ENCODE peak calls at places on chromosomes 2 and 18, in four cellular contexts. I is GM13976, Y is B cell, A is Calu3. R is an unnamed sample.

GRCh38 chr2:212005077-212005671 is 533.4 kb downstream of the ERBB4 start:
- DNase-seq in Y (no peak), I (peak), A (peak), R (no peak)

GRCh38 chr18:79483971-79484491 is 88.3 kb downstream of the NFATC1 start:
- DNase-seq in I (no peak), Y (peak), A (no peak), R (no peak)

GRCh38 chr2:131425191-131426021 is 50.5 kb upstream of the TUBA3D start:
- DNase-seq in Y (no peak), A (no peak), I (no peak), R (no peak)

GRCh38 chr18:63994783-63995399 is 25.0 kb downstream of the SERPINB8 start:
- DNase-seq in A (peak), I (peak), Y (peak), R (no peak)

GRCh38 chr2:238716585-238716984 is 131.3 kb upstream of the TWIST2 start:
- DNase-seq in I (no peak), Y (no peak), A (no peak), R (no peak)

GRCh38 chr2:71713581-71714580 is 260.5 kb downstream of the DYSF start:
- DNase-seq in Y (no peak), I (no peak), A (no peak), R (peak)

GRCh38 chr2:70190086-70190412 is 770 bp downstream of the C2orf42 start:
- DNase-seq in I (no peak), Y (peak), A (no peak), R (peak)

GRCh38 chr2:44286884-44287638 is 11.8 kb downstream of the SLC3A1 start:
- DNase-seq in Y (no peak), A (no peak), I (no peak), R (no peak)

GRCh38 chr2:162750033-162750432 is 88.5 kb downstream of the KCNH7 start:
- DNase-seq in Y (no peak), I (no peak), A (no peak), R (no peak)

GRCh38 chr2:108922141-108922915 is 66.7 kb downstream of the EDAR start:
- DNase-seq in I (no peak), Y (no peak), A (no peak), R (no peak)

GRCh38 chr18:68121826-68122225 is 593.1 kb downstream of the TMX3 start:
- DNase-seq in Y (no peak), I (no peak), A (no peak), R (peak)

GRCh38 chr18:61352611-61353010 is 19.4 kb downstream of the CDH20 start:
- DNase-seq in Y (no peak), I (no peak), A (no peak), R (no peak)

GRCh38 chr18:58727776-58728500 is 56.7 kb downstream of the MALT1 start:
- DNase-seq in Y (no peak), I (no peak), A (no peak), R (no peak)

R was measured in skeletal muscle cell.